ENCODE peak calls at places on chromosomes 12 and 14, in six cellular contexts. One of them, this sample, is unnamed.

GRCh38 chr14:68140111-68140741 is 320.6 kb downstream of the RAD51B start:
- DNase-seq in mesenchymal stem cell: peak
- DNase-seq in stimulated activated CD4-positive, alpha-beta T cell treated with anti-CD3 and anti-CD28 coated beads, Interleukin-15, amount 100 ng/mL, for 24 hours: no peak
- DNase-seq in EH: peak
- DNase-seq in EL: peak
- DNase-seq in stimulated activated CD8-positive, alpha-beta memory T cell treated with anti-CD3 and anti-CD28 coated beads, Interleukin-7, amount 100 ng/mL, for 1 hour: no peak
- DNase-seq in this sample: no peak

GRCh38 chr12:3535431-3535841 is 44.4 kb downstream of the PRMT8 start:
- DNase-seq in stimulated activated CD8-positive, alpha-beta memory T cell treated with anti-CD3 and anti-CD28 coated beads, Interleukin-7, amount 100 ng/mL, for 1 hour: no peak
- DNase-seq in EH: no peak
- DNase-seq in stimulated activated CD4-positive, alpha-beta T cell treated with anti-CD3 and anti-CD28 coated beads, Interleukin-15, amount 100 ng/mL, for 24 hours: no peak
- DNase-seq in mesenchymal stem cell: no peak
- DNase-seq in EL: no peak
- DNase-seq in this sample: no peak

GRCh38 chr12:14239935-14240872 is 125.3 kb upstream of the ATF7IP start:
- DNase-seq in mesenchymal stem cell: no peak
- DNase-seq in stimulated activated CD8-positive, alpha-beta memory T cell treated with anti-CD3 and anti-CD28 coated beads, Interleukin-7, amount 100 ng/mL, for 1 hour: no peak
- DNase-seq in EH: no peak
- DNase-seq in EL: peak
- DNase-seq in stimulated activated CD4-positive, alpha-beta T cell treated with anti-CD3 and anti-CD28 coated beads, Interleukin-15, amount 100 ng/mL, for 24 hours: no peak
- DNase-seq in this sample: no peak

GRCh38 chr12:49974677-49975369 is 2.1 kb downstream of the AQP6 start:
- DNase-seq in mesenchymal stem cell: no peak
- DNase-seq in EH: no peak
- DNase-seq in stimulated activated CD4-positive, alpha-beta T cell treated with anti-CD3 and anti-CD28 coated beads, Interleukin-15, amount 100 ng/mL, for 24 hours: no peak
- DNase-seq in stimulated activated CD8-positive, alpha-beta memory T cell treated with anti-CD3 and anti-CD28 coated beads, Interleukin-7, amount 100 ng/mL, for 1 hour: no peak
- DNase-seq in EL: no peak
- DNase-seq in this sample: no peak

GRCh38 chr12:89230376-89231101 is 121.8 kb downstream of the DUSP6 start:
- DNase-seq in stimulated activated CD4-positive, alpha-beta T cell treated with anti-CD3 and anti-CD28 coated beads, Interleukin-15, amount 100 ng/mL, for 24 hours: no peak
- DNase-seq in EL: no peak
- DNase-seq in EH: no peak
- DNase-seq in stimulated activated CD8-positive, alpha-beta memory T cell treated with anti-CD3 and anti-CD28 coated beads, Interleukin-7, amount 100 ng/mL, for 1 hour: no peak
- DNase-seq in mesenchymal stem cell: peak
- DNase-seq in this sample: no peak

GRCh38 chr14:50775357-50775756 is 55.6 kb downstream of the NIN start:
- DNase-seq in EL: peak
- DNase-seq in mesenchymal stem cell: peak
- DNase-seq in stimulated activated CD8-positive, alpha-beta memory T cell treated with anti-CD3 and anti-CD28 coated beads, Interleukin-7, amount 100 ng/mL, for 1 hour: no peak
- DNase-seq in stimulated activated CD4-positive, alpha-beta T cell treated with anti-CD3 and anti-CD28 coated beads, Interleukin-15, amount 100 ng/mL, for 24 hours: no peak
- DNase-seq in EH: peak
- DNase-seq in this sample: no peak

GRCh38 chr12:106873983-106874382 is 81.7 kb upstream of the TMEM263 start:
- DNase-seq in stimulated activated CD8-positive, alpha-beta memory T cell treated with anti-CD3 and anti-CD28 coated beads, Interleukin-7, amount 100 ng/mL, for 1 hour: no peak
- DNase-seq in EL: no peak
- DNase-seq in mesenchymal stem cell: no peak
- DNase-seq in stimulated activated CD4-positive, alpha-beta T cell treated with anti-CD3 and anti-CD28 coated beads, Interleukin-15, amount 100 ng/mL, for 24 hours: no peak
- DNase-seq in EH: no peak
- DNase-seq in this sample: no peak

GRCh38 chr14:24607635-24608492 is 1.6 kb downstream of the GZMH start:
- DNase-seq in mesenchymal stem cell: no peak
- DNase-seq in stimulated activated CD4-positive, alpha-beta T cell treated with anti-CD3 and anti-CD28 coated beads, Interleukin-15, amount 100 ng/mL, for 24 hours: no peak
- DNase-seq in stimulated activated CD8-positive, alpha-beta memory T cell treated with anti-CD3 and anti-CD28 coated beads, Interleukin-7, amount 100 ng/mL, for 1 hour: no peak
- DNase-seq in EL: no peak
- DNase-seq in EH: no peak
- DNase-seq in this sample: no peak

GRCh38 chr12:34403706-34404376 is 381.5 kb downstream of the ALG10 start:
- DNase-seq in EH: no peak
- DNase-seq in stimulated activated CD8-positive, alpha-beta memory T cell treated with anti-CD3 and anti-CD28 coated beads, Interleukin-7, amount 100 ng/mL, for 1 hour: no peak
- DNase-seq in mesenchymal stem cell: no peak
- DNase-seq in EL: no peak
- DNase-seq in stimulated activated CD4-positive, alpha-beta T cell treated with anti-CD3 and anti-CD28 coated beads, Interleukin-15, amount 100 ng/mL, for 24 hours: no peak
- DNase-seq in this sample: no peak

GRCh38 chr14:42378880-42379279 is 772.2 kb downstream of the LRFN5 start:
- DNase-seq in stimulated activated CD8-positive, alpha-beta memory T cell treated with anti-CD3 and anti-CD28 coated beads, Interleukin-7, amount 100 ng/mL, for 1 hour: no peak
- DNase-seq in EH: no peak
- DNase-seq in stimulated activated CD4-positive, alpha-beta T cell treated with anti-CD3 and anti-CD28 coated beads, Interleukin-15, amount 100 ng/mL, for 24 hours: no peak
- DNase-seq in mesenchymal stem cell: no peak
- DNase-seq in EL: no peak
- DNase-seq in this sample: no peak

GRCh38 chr12:103850429-103850828 is 9.4 kb upstream of the NT5DC3 start:
- DNase-seq in EL: no peak
- DNase-seq in EH: no peak
- DNase-seq in stimulated activated CD4-positive, alpha-beta T cell treated with anti-CD3 and anti-CD28 coated beads, Interleukin-15, amount 100 ng/mL, for 24 hours: no peak
- DNase-seq in stimulated activated CD8-positive, alpha-beta memory T cell treated with anti-CD3 and anti-CD28 coated beads, Interleukin-7, amount 100 ng/mL, for 1 hour: no peak
- DNase-seq in mesenchymal stem cell: no peak
- DNase-seq in this sample: no peak

GRCh38 chr12:69985656-69986055 is 160.6 kb downstream of the MYRFL start:
- DNase-seq in EH: no peak
- DNase-seq in stimulated activated CD8-positive, alpha-beta memory T cell treated with anti-CD3 and anti-CD28 coated beads, Interleukin-7, amount 100 ng/mL, for 1 hour: no peak
- DNase-seq in EL: peak
- DNase-seq in stimulated activated CD4-positive, alpha-beta T cell treated with anti-CD3 and anti-CD28 coated beads, Interleukin-15, amount 100 ng/mL, for 24 hours: peak
- DNase-seq in mesenchymal stem cell: no peak
- DNase-seq in this sample: peak

GRCh38 chr12:93419388-93420034 is 22.2 kb downstream of the UBE2N start:
- DNase-seq in stimulated activated CD4-positive, alpha-beta T cell treated with anti-CD3 and anti-CD28 coated beads, Interleukin-15, amount 100 ng/mL, for 24 hours: no peak
- DNase-seq in mesenchymal stem cell: peak
- DNase-seq in stimulated activated CD8-positive, alpha-beta memory T cell treated with anti-CD3 and anti-CD28 coated beads, Interleukin-7, amount 100 ng/mL, for 1 hour: no peak
- DNase-seq in EL: peak
- DNase-seq in EH: peak
- DNase-seq in this sample: no peak

GRCh38 chr12:54421873-54422250 is 2.8 kb upstream of the ITGA5 start:
- DNase-seq in stimulated activated CD4-positive, alpha-beta T cell treated with anti-CD3 and anti-CD28 coated beads, Interleukin-15, amount 100 ng/mL, for 24 hours: no peak
- DNase-seq in EL: no peak
- DNase-seq in EH: no peak
- DNase-seq in mesenchymal stem cell: peak
- DNase-seq in stimulated activated CD8-positive, alpha-beta memory T cell treated with anti-CD3 and anti-CD28 coated beads, Interleukin-7, amount 100 ng/mL, for 1 hour: no peak
- DNase-seq in this sample: no peak

GRCh38 chr12:111248221-111248620 is 120.7 kb downstream of the PHETA1 start:
- DNase-seq in stimulated activated CD8-positive, alpha-beta memory T cell treated with anti-CD3 and anti-CD28 coated beads, Interleukin-7, amount 100 ng/mL, for 1 hour: no peak
- DNase-seq in EH: no peak
- DNase-seq in EL: no peak
- DNase-seq in mesenchymal stem cell: no peak
- DNase-seq in stimulated activated CD4-positive, alpha-beta T cell treated with anti-CD3 and anti-CD28 coated beads, Interleukin-15, amount 100 ng/mL, for 24 hours: no peak
- DNase-seq in this sample: no peak

GRCh38 chr14:68888025-68888850 is 90.9 kb downstream of the ACTN1 start:
- DNase-seq in EH: no peak
- DNase-seq in EL: no peak
- DNase-seq in stimulated activated CD8-positive, alpha-beta memory T cell treated with anti-CD3 and anti-CD28 coated beads, Interleukin-7, amount 100 ng/mL, for 1 hour: no peak
- DNase-seq in stimulated activated CD4-positive, alpha-beta T cell treated with anti-CD3 and anti-CD28 coated beads, Interleukin-15, amount 100 ng/mL, for 24 hours: no peak
- DNase-seq in mesenchymal stem cell: no peak
- DNase-seq in this sample: no peak

GRCh38 chr12:2190896-2191533 is 138.2 kb downstream of the CACNA1C start:
- DNase-seq in stimulated activated CD8-positive, alpha-beta memory T cell treated with anti-CD3 and anti-CD28 coated beads, Interleukin-7, amount 100 ng/mL, for 1 hour: no peak
- DNase-seq in EH: no peak
- DNase-seq in EL: no peak
- DNase-seq in stimulated activated CD4-positive, alpha-beta T cell treated with anti-CD3 and anti-CD28 coated beads, Interleukin-15, amount 100 ng/mL, for 24 hours: no peak
- DNase-seq in mesenchymal stem cell: no peak
- DNase-seq in this sample: no peak

GRCh38 chr12:65300679-65301349 is 22.3 kb downstream of the MSRB3 start:
- DNase-seq in stimulated activated CD4-positive, alpha-beta T cell treated with anti-CD3 and anti-CD28 coated beads, Interleukin-15, amount 100 ng/mL, for 24 hours: no peak
- DNase-seq in EL: peak
- DNase-seq in stimulated activated CD8-positive, alpha-beta memory T cell treated with anti-CD3 and anti-CD28 coated beads, Interleukin-7, amount 100 ng/mL, for 1 hour: no peak
- DNase-seq in EH: peak
- DNase-seq in mesenchymal stem cell: peak
- DNase-seq in this sample: no peak

GRCh38 chr14:32252030-32252670 is 49.1 kb upstream of the RNU6-8 start:
- DNase-seq in EH: peak
- DNase-seq in mesenchymal stem cell: peak
- DNase-seq in stimulated activated CD8-positive, alpha-beta memory T cell treated with anti-CD3 and anti-CD28 coated beads, Interleukin-7, amount 100 ng/mL, for 1 hour: no peak
- DNase-seq in EL: peak
- DNase-seq in stimulated activated CD4-positive, alpha-beta T cell treated with anti-CD3 and anti-CD28 coated beads, Interleukin-15, amount 100 ng/mL, for 24 hours: peak
- DNase-seq in this sample: peak

GRCh38 chr14:22387776-22388241 is 201.2 kb downstream of the DAD1 start:
- DNase-seq in EH: no peak
- DNase-seq in stimulated activated CD8-positive, alpha-beta memory T cell treated with anti-CD3 and anti-CD28 coated beads, Interleukin-7, amount 100 ng/mL, for 1 hour: no peak
- DNase-seq in EL: no peak
- DNase-seq in mesenchymal stem cell: no peak
- DNase-seq in stimulated activated CD4-positive, alpha-beta T cell treated with anti-CD3 and anti-CD28 coated beads, Interleukin-15, amount 100 ng/mL, for 24 hours: no peak
- DNase-seq in this sample: no peak

GRCh38 chr12:125198647-125199046 is 133.4 kb downstream of the AACS start:
- DNase-seq in stimulated activated CD4-positive, alpha-beta T cell treated with anti-CD3 and anti-CD28 coated beads, Interleukin-15, amount 100 ng/mL, for 24 hours: no peak
- DNase-seq in EL: no peak
- DNase-seq in EH: no peak
- DNase-seq in mesenchymal stem cell: no peak
- DNase-seq in stimulated activated CD8-positive, alpha-beta memory T cell treated with anti-CD3 and anti-CD28 coated beads, Interleukin-7, amount 100 ng/mL, for 1 hour: no peak
- DNase-seq in this sample: no peak

GRCh38 chr12:124397807-124398577 is 103.1 kb downstream of the RFLNA start:
- DNase-seq in stimulated activated CD8-positive, alpha-beta memory T cell treated with anti-CD3 and anti-CD28 coated beads, Interleukin-7, amount 100 ng/mL, for 1 hour: no peak
- DNase-seq in mesenchymal stem cell: no peak
- DNase-seq in stimulated activated CD4-positive, alpha-beta T cell treated with anti-CD3 and anti-CD28 coated beads, Interleukin-15, amount 100 ng/mL, for 24 hours: no peak
- DNase-seq in EH: peak
- DNase-seq in EL: no peak
- DNase-seq in this sample: no peak

GRCh38 chr12:88922816-88923215 is 342.5 kb upstream of the KITLG start:
- DNase-seq in stimulated activated CD8-positive, alpha-beta memory T cell treated with anti-CD3 and anti-CD28 coated beads, Interleukin-7, amount 100 ng/mL, for 1 hour: no peak
- DNase-seq in EL: peak
- DNase-seq in EH: peak
- DNase-seq in stimulated activated CD4-positive, alpha-beta T cell treated with anti-CD3 and anti-CD28 coated beads, Interleukin-15, amount 100 ng/mL, for 24 hours: no peak
- DNase-seq in mesenchymal stem cell: no peak
- DNase-seq in this sample: no peak

GRCh38 chr12:10247659-10248058 is 35.0 kb downstream of the GABARAPL1 start:
- DNase-seq in stimulated activated CD4-positive, alpha-beta T cell treated with anti-CD3 and anti-CD28 coated beads, Interleukin-15, amount 100 ng/mL, for 24 hours: no peak
- DNase-seq in mesenchymal stem cell: no peak
- DNase-seq in stimulated activated CD8-positive, alpha-beta memory T cell treated with anti-CD3 and anti-CD28 coated beads, Interleukin-7, amount 100 ng/mL, for 1 hour: no peak
- DNase-seq in EH: no peak
- DNase-seq in EL: no peak
- DNase-seq in this sample: no peak

GRCh38 chr12:109932878-109933503 is 32.9 kb downstream of the TCHP start:
- DNase-seq in stimulated activated CD8-positive, alpha-beta memory T cell treated with anti-CD3 and anti-CD28 coated beads, Interleukin-7, amount 100 ng/mL, for 1 hour: no peak
- DNase-seq in EH: no peak
- DNase-seq in mesenchymal stem cell: no peak
- DNase-seq in EL: no peak
- DNase-seq in stimulated activated CD4-positive, alpha-beta T cell treated with anti-CD3 and anti-CD28 coated beads, Interleukin-15, amount 100 ng/mL, for 24 hours: no peak
- DNase-seq in this sample: no peak

GRCh38 chr12:29008786-29009185 is 140.3 kb upstream of the FAR2 start:
- DNase-seq in stimulated activated CD4-positive, alpha-beta T cell treated with anti-CD3 and anti-CD28 coated beads, Interleukin-15, amount 100 ng/mL, for 24 hours: no peak
- DNase-seq in stimulated activated CD8-positive, alpha-beta memory T cell treated with anti-CD3 and anti-CD28 coated beads, Interleukin-7, amount 100 ng/mL, for 1 hour: no peak
- DNase-seq in mesenchymal stem cell: no peak
- DNase-seq in EH: no peak
- DNase-seq in EL: no peak
- DNase-seq in this sample: no peak

GRCh38 chr14:101194356-101195308 is 291.1 kb upstream of the RTL1 start:
- DNase-seq in mesenchymal stem cell: no peak
- DNase-seq in EH: no peak
- DNase-seq in stimulated activated CD4-positive, alpha-beta T cell treated with anti-CD3 and anti-CD28 coated beads, Interleukin-15, amount 100 ng/mL, for 24 hours: no peak
- DNase-seq in EL: no peak
- DNase-seq in stimulated activated CD8-positive, alpha-beta memory T cell treated with anti-CD3 and anti-CD28 coated beads, Interleukin-7, amount 100 ng/mL, for 1 hour: no peak
- DNase-seq in this sample: no peak

GRCh38 chr14:75015496-75015895 is 12.8 kb downstream of the EIF2B2 start:
- DNase-seq in stimulated activated CD8-positive, alpha-beta memory T cell treated with anti-CD3 and anti-CD28 coated beads, Interleukin-7, amount 100 ng/mL, for 1 hour: no peak
- DNase-seq in mesenchymal stem cell: no peak
- DNase-seq in stimulated activated CD4-positive, alpha-beta T cell treated with anti-CD3 and anti-CD28 coated beads, Interleukin-15, amount 100 ng/mL, for 24 hours: no peak
- DNase-seq in EL: no peak
- DNase-seq in EH: no peak
- DNase-seq in this sample: no peak

GRCh38 chr12:82383930-82384513 is 25.7 kb downstream of the METTL25 start:
- DNase-seq in stimulated activated CD8-positive, alpha-beta memory T cell treated with anti-CD3 and anti-CD28 coated beads, Interleukin-7, amount 100 ng/mL, for 1 hour: no peak
- DNase-seq in mesenchymal stem cell: peak
- DNase-seq in EH: peak
- DNase-seq in stimulated activated CD4-positive, alpha-beta T cell treated with anti-CD3 and anti-CD28 coated beads, Interleukin-15, amount 100 ng/mL, for 24 hours: no peak
- DNase-seq in EL: peak
- DNase-seq in this sample: no peak

GRCh38 chr12:57821474-57822214 is 3.1 kb upstream of the AVIL start:
- DNase-seq in stimulated activated CD4-positive, alpha-beta T cell treated with anti-CD3 and anti-CD28 coated beads, Interleukin-15, amount 100 ng/mL, for 24 hours: no peak
- DNase-seq in EH: no peak
- DNase-seq in stimulated activated CD8-positive, alpha-beta memory T cell treated with anti-CD3 and anti-CD28 coated beads, Interleukin-7, amount 100 ng/mL, for 1 hour: no peak
- DNase-seq in mesenchymal stem cell: no peak
- DNase-seq in EL: no peak
- DNase-seq in this sample: no peak

GRCh38 chr12:20830456-20830855 is 20.0 kb downstream of the SLCO1B3 start:
- DNase-seq in mesenchymal stem cell: no peak
- DNase-seq in stimulated activated CD4-positive, alpha-beta T cell treated with anti-CD3 and anti-CD28 coated beads, Interleukin-15, amount 100 ng/mL, for 24 hours: no peak
- DNase-seq in EH: no peak
- DNase-seq in EL: no peak
- DNase-seq in stimulated activated CD8-positive, alpha-beta memory T cell treated with anti-CD3 and anti-CD28 coated beads, Interleukin-7, amount 100 ng/mL, for 1 hour: no peak
- DNase-seq in this sample: no peak

GRCh38 chr12:846376-846775 is 94.0 kb downstream of the WNK1 start:
- DNase-seq in EL: no peak
- DNase-seq in mesenchymal stem cell: no peak
- DNase-seq in EH: no peak
- DNase-seq in stimulated activated CD4-positive, alpha-beta T cell treated with anti-CD3 and anti-CD28 coated beads, Interleukin-15, amount 100 ng/mL, for 24 hours: no peak
- DNase-seq in stimulated activated CD8-positive, alpha-beta memory T cell treated with anti-CD3 and anti-CD28 coated beads, Interleukin-7, amount 100 ng/mL, for 1 hour: no peak
- DNase-seq in this sample: no peak

GRCh38 chr12:27279836-27280235 is 35.8 kb downstream of the STK38L start:
- DNase-seq in EL: no peak
- DNase-seq in EH: no peak
- DNase-seq in mesenchymal stem cell: no peak
- DNase-seq in stimulated activated CD4-positive, alpha-beta T cell treated with anti-CD3 and anti-CD28 coated beads, Interleukin-15, amount 100 ng/mL, for 24 hours: no peak
- DNase-seq in stimulated activated CD8-positive, alpha-beta memory T cell treated with anti-CD3 and anti-CD28 coated beads, Interleukin-7, amount 100 ng/mL, for 1 hour: no peak
- DNase-seq in this sample: no peak

GRCh38 chr14:24273422-24273998 is 2.1 kb upstream of the RABGGTA start:
- DNase-seq in mesenchymal stem cell: no peak
- DNase-seq in EL: no peak
- DNase-seq in stimulated activated CD4-positive, alpha-beta T cell treated with anti-CD3 and anti-CD28 coated beads, Interleukin-15, amount 100 ng/mL, for 24 hours: no peak
- DNase-seq in EH: no peak
- DNase-seq in stimulated activated CD8-positive, alpha-beta memory T cell treated with anti-CD3 and anti-CD28 coated beads, Interleukin-7, amount 100 ng/mL, for 1 hour: no peak
- DNase-seq in this sample: no peak

GRCh38 chr14:68015356-68016242 is 196.0 kb downstream of the RAD51B start:
- DNase-seq in stimulated activated CD4-positive, alpha-beta T cell treated with anti-CD3 and anti-CD28 coated beads, Interleukin-15, amount 100 ng/mL, for 24 hours: no peak
- DNase-seq in stimulated activated CD8-positive, alpha-beta memory T cell treated with anti-CD3 and anti-CD28 coated beads, Interleukin-7, amount 100 ng/mL, for 1 hour: no peak
- DNase-seq in EL: peak
- DNase-seq in mesenchymal stem cell: no peak
- DNase-seq in EH: peak
- DNase-seq in this sample: no peak

GRCh38 chr14:68384335-68384734 is 408.5 kb downstream of the ZFP36L1 start:
- DNase-seq in EL: no peak
- DNase-seq in mesenchymal stem cell: peak
- DNase-seq in stimulated activated CD8-positive, alpha-beta memory T cell treated with anti-CD3 and anti-CD28 coated beads, Interleukin-7, amount 100 ng/mL, for 1 hour: no peak
- DNase-seq in EH: peak
- DNase-seq in stimulated activated CD4-positive, alpha-beta T cell treated with anti-CD3 and anti-CD28 coated beads, Interleukin-15, amount 100 ng/mL, for 24 hours: no peak
- DNase-seq in this sample: no peak

This sample was measured in activated CD8-positive, alpha-beta T cell treated with anti-CD3 and anti-CD28 coated beads for 36 hours.